ENCODE peak calls at places on chromosome 21, in nine cellular contexts. W is cardiac muscle cell; X is AG04450; H is testis; G is tibial artery; A is PC-3; B is foreskin keratinocyte; E is CD4-positive, alpha-beta T cell; F is adrenal gland. Q is an unnamed sample.

GRCh38 chr21:39924577-39925308 is 57.5 kb downstream of the PCP4 start:
- DNase-seq in W (no peak), X (no peak), H (no peak), G (no peak), A (no peak), B (no peak), E (no peak), F (no peak), Q (no peak)

GRCh38 chr21:14480601-14481000 is 65.5 kb downstream of the SAMSN1 start:
- DNase-seq in W (peak), X (no peak), H (no peak), G (no peak), A (peak), B (no peak), E (no peak), F (no peak), Q (no peak)

GRCh38 chr21:18041012-18041411 is 203.6 kb upstream of the CHODL start:
- DNase-seq in W (peak), X (no peak), H (peak), G (no peak), A (peak), B (peak), E (no peak), F (no peak), Q (no peak)

GRCh38 chr21:32753818-32754610 is 17.5 kb downstream of the PAXBP1 start:
- DNase-seq in W (no peak), X (no peak), H (no peak), G (no peak), A (peak), B (no peak), E (no peak), F (no peak), Q (peak)

GRCh38 chr21:32135401-32136363 is 143.2 kb downstream of the MIS18A start:
- DNase-seq in W (no peak), X (no peak), H (no peak), G (no peak), A (no peak), B (no peak), E (no peak), F (no peak), Q (no peak)

GRCh38 chr21:35732788-35733187 is 327.5 kb downstream of the SETD4 start:
- DNase-seq in W (no peak), X (no peak), H (no peak), G (no peak), A (peak), B (peak), E (no peak), F (no peak), Q (peak)

GRCh38 chr21:37914211-37914900 is 1.9 kb downstream of the KCNJ6 start:
- DNase-seq in W (peak), X (no peak), H (peak), G (no peak), A (peak), B (peak), E (no peak), F (no peak), Q (peak)

GRCh38 chr21:8998946-8999681 is 1522.3 kb upstream of the TPTE start:
- DNase-seq in W (no peak), X (no peak), H (no peak), G (no peak), A (peak), B (no peak), E (no peak), F (no peak), Q (no peak)

GRCh38 chr21:21029159-21029558 is 30.9 kb downstream of the NCAM2 start:
- DNase-seq in W (peak), X (no peak), H (no peak), G (no peak), A (peak), B (no peak), E (no peak), F (no peak), Q (no peak)

GRCh38 chr21:17428484-17428869 is 84.4 kb upstream of the CXADR start:
- DNase-seq in W (no peak), X (no peak), H (no peak), G (no peak), A (no peak), B (no peak), E (no peak), F (no peak), Q (no peak)

GRCh38 chr21:20971296-20971921 is 26.8 kb upstream of the NCAM2 start:
- DNase-seq in W (peak), X (peak), H (peak), G (no peak), A (peak), B (peak), E (no peak), F (peak), Q (peak)

GRCh38 chr21:28899744-28900143 is 92.9 kb downstream of the LTN1 start:
- DNase-seq in W (peak), X (peak), H (no peak), G (no peak), A (peak), B (peak), E (no peak), F (no peak), Q (no peak)

GRCh38 chr21:42308914-42309752 is 6.1 kb downstream of the TFF3 start:
- DNase-seq in W (no peak), X (no peak), H (no peak), G (no peak), A (peak), B (no peak), E (no peak), F (peak), Q (no peak)

GRCh38 chr21:38352536-38353219 is 95.9 kb downstream of the KCNJ15 start:
- DNase-seq in W (peak), X (peak), H (peak), G (peak), A (peak), B (peak), E (peak), F (peak), Q (peak)

GRCh38 chr21:24941316-24942185 is 665.7 kb downstream of the MRPL39 start:
- DNase-seq in W (no peak), X (no peak), H (no peak), G (no peak), A (peak), B (peak), E (no peak), F (no peak), Q (peak)

GRCh38 chr21:24583473-24583872 is 1023.8 kb downstream of the MRPL39 start:
- DNase-seq in W (no peak), X (no peak), H (no peak), G (no peak), A (no peak), B (no peak), E (no peak), F (no peak), Q (no peak)

GRCh38 chr21:31397939-31398338 is 53.9 kb upstream of the TIAM1 start:
- DNase-seq in W (no peak), X (no peak), H (no peak), G (no peak), A (no peak), B (peak), E (peak), F (no peak), Q (no peak)

GRCh38 chr21:41992576-41992975 is 17.6 kb downstream of the ZBTB21 start:
- DNase-seq in W (no peak), X (no peak), H (no peak), G (no peak), A (no peak), B (no peak), E (no peak), F (no peak), Q (no peak)

GRCh38 chr21:23853796-23854379 is 1753.4 kb downstream of the MRPL39 start:
- DNase-seq in W (peak), X (peak), H (peak), G (no peak), A (peak), B (peak), E (no peak), F (no peak), Q (peak)

GRCh38 chr21:37028579-37028978 is 22.1 kb downstream of the RIPPLY3 start:
- DNase-seq in W (peak), X (no peak), H (no peak), G (no peak), A (peak), B (no peak), E (no peak), F (peak), Q (no peak)

GRCh38 chr21:20875741-20876140 is 122.5 kb upstream of the NCAM2 start:
- DNase-seq in W (no peak), X (no peak), H (no peak), G (no peak), A (peak), B (no peak), E (no peak), F (no peak), Q (peak)

GRCh38 chr21:35943752-35944151 is 116.6 kb downstream of the SETD4 start:
- DNase-seq in W (no peak), X (no peak), H (no peak), G (no peak), A (no peak), B (no peak), E (no peak), F (no peak), Q (no peak)

GRCh38 chr21:20443558-20444155 is 554.6 kb upstream of the NCAM2 start:
- DNase-seq in W (no peak), X (no peak), H (no peak), G (no peak), A (peak), B (no peak), E (no peak), F (no peak), Q (no peak)

GRCh38 chr21:15893902-15894301 is 164.1 kb downstream of the USP25 start:
- DNase-seq in W (no peak), X (no peak), H (no peak), G (no peak), A (no peak), B (no peak), E (no peak), F (no peak), Q (no peak)

GRCh38 chr21:37168666-37169065 is 95.6 kb downstream of the TTC3 start:
- DNase-seq in W (no peak), X (no peak), H (no peak), G (no peak), A (no peak), B (no peak), E (no peak), F (no peak), Q (no peak)

GRCh38 chr21:16243396-16243795 is 513.6 kb downstream of the USP25 start:
- DNase-seq in W (no peak), X (no peak), H (no peak), G (no peak), A (no peak), B (no peak), E (no peak), F (no peak), Q (no peak)

GRCh38 chr21:16420086-16420724 is 690.4 kb downstream of the USP25 start:
- DNase-seq in W (peak), X (no peak), H (peak), G (peak), A (no peak), B (peak), E (no peak), F (peak), Q (peak)

GRCh38 chr21:36891123-36891522 is 75.3 kb downstream of the HLCS start:
- DNase-seq in W (no peak), X (no peak), H (no peak), G (no peak), A (no peak), B (no peak), E (no peak), F (no peak), Q (no peak)

GRCh38 chr21:16455526-16455925 is 725.7 kb downstream of the USP25 start:
- DNase-seq in W (no peak), X (no peak), H (no peak), G (no peak), A (no peak), B (no peak), E (no peak), F (no peak), Q (no peak)

GRCh38 chr21:42745511-42746239 is 92.3 kb downstream of the PDE9A start:
- DNase-seq in W (no peak), X (no peak), H (no peak), G (no peak), A (no peak), B (no peak), E (no peak), F (no peak), Q (no peak)

GRCh38 chr21:41758550-41758949 is 8.3 kb downstream of the RIPK4 start:
- DNase-seq in W (no peak), X (no peak), H (no peak), G (no peak), A (peak), B (no peak), E (no peak), F (no peak), Q (no peak)

GRCh38 chr21:42755031-42755665 is 101.7 kb downstream of the PDE9A start:
- DNase-seq in W (no peak), X (no peak), H (no peak), G (no peak), A (no peak), B (no peak), E (no peak), F (no peak), Q (no peak)

GRCh38 chr21:32181415-32181814 is 97.4 kb downstream of the MIS18A start:
- DNase-seq in W (no peak), X (no peak), H (no peak), G (no peak), A (no peak), B (no peak), E (no peak), F (peak), Q (no peak)

GRCh38 chr21:36004441-36004840 is 55.9 kb downstream of the SETD4 start:
- DNase-seq in W (no peak), X (no peak), H (no peak), G (no peak), A (peak), B (no peak), E (no peak), F (no peak), Q (no peak)

GRCh38 chr21:41171210-41171609 is 3.2 kb downstream of the BACE2 start:
- DNase-seq in W (peak), X (no peak), H (no peak), G (peak), A (peak), B (peak), E (no peak), F (no peak), Q (peak)

GRCh38 chr21:36691539-36692124 is 7.3 kb upstream of the SIM2 start:
- DNase-seq in W (no peak), X (no peak), H (no peak), G (no peak), A (no peak), B (no peak), E (no peak), F (no peak), Q (no peak)

GRCh38 chr21:31850886-31851285 is 21.9 kb upstream of the HUNK start:
- DNase-seq in W (no peak), X (no peak), H (no peak), G (no peak), A (no peak), B (no peak), E (no peak), F (no peak), Q (no peak)

GRCh38 chr21:46287541-46287940 is 1.4 kb downstream of the YBEY start:
- DNase-seq in W (no peak), X (no peak), H (no peak), G (no peak), A (no peak), B (no peak), E (no peak), F (no peak), Q (no peak)

GRCh38 chr21:46285206-46285661 is at the start of gene MCM3AP:
- DNase-seq in W (no peak), X (no peak), H (no peak), G (no peak), A (no peak), B (no peak), E (no peak), F (no peak), Q (no peak)

GRCh38 chr21:46284722-46285121 is 689 bp downstream of the MCM3AP start:
- DNase-seq in W (no peak), X (no peak), H (no peak), G (no peak), A (no peak), B (no peak), E (no peak), F (no peak), Q (no peak)

GRCh38 chr21:46286668-46286982 is 483 bp downstream of the YBEY start:
- DNase-seq in W (no peak), X (no peak), H (no peak), G (no peak), A (no peak), B (no peak), E (no peak), F (no peak), Q (no peak)

GRCh38 chr21:46285761-46286667 is at the start of gene YBEY:
- DNase-seq in W (peak), X (peak), H (peak), G (peak), A (peak), B (peak), E (peak), F (peak), Q (peak)
- TF ChIP-seq CTCF in W (peak), X (peak), H (peak), G (peak), A (peak), B (peak), E (peak), F (peak), Q (peak)

GRCh38 chr21:33937146-33937545 is 21.5 kb upstream of the ATP5PO start:
- DNase-seq in W (no peak), X (no peak), H (no peak), G (no peak), A (no peak), B (no peak), E (no peak), F (no peak), Q (no peak)

GRCh38 chr21:33932731-33933130 is 17.1 kb upstream of the ATP5PO start:
- DNase-seq in W (no peak), X (no peak), H (no peak), G (no peak), A (no peak), B (no peak), E (no peak), F (no peak), Q (no peak)

GRCh38 chr21:33936221-33937038 is 20.8 kb upstream of the ATP5PO start:
- DNase-seq in W (no peak), X (no peak), H (no peak), G (peak), A (no peak), B (no peak), E (peak), F (no peak), Q (no peak)

GRCh38 chr21:33931799-33932390 is 16.3 kb upstream of the ATP5PO start:
- DNase-seq in W (peak), X (no peak), H (no peak), G (no peak), A (peak), B (no peak), E (peak), F (no peak), Q (no peak)
- H3K27ac ChIP-seq in W (peak), X (no peak), H (peak), G (peak), A (peak), B (peak), E (peak), F (peak), Q (peak)

GRCh38 chr21:43809346-43809799 is 20.0 kb downstream of the RRP1 start:
- DNase-seq in W (no peak), X (no peak), H (no peak), G (no peak), A (no peak), B (no peak), E (no peak), F (no peak), Q (no peak)
- TF ChIP-seq CTCF in W (no peak), X (no peak), H (no peak), G (no peak), A (no peak), B (no peak), E (no peak), F (no peak), Q (no peak)

GRCh38 chr21:27674037-27674436 is 707.1 kb upstream of the ADAMTS5 start:
- DNase-seq in W (peak), X (peak), H (no peak), G (no peak), A (peak), B (peak), E (no peak), F (no peak), Q (no peak)

GRCh38 chr21:27681038-27681437 is 714.1 kb upstream of the ADAMTS5 start:
- DNase-seq in W (no peak), X (no peak), H (no peak), G (no peak), A (peak), B (peak), E (no peak), F (no peak), Q (no peak)

GRCh38 chr21:27677547-27677946 is 710.7 kb upstream of the ADAMTS5 start:
- DNase-seq in W (no peak), X (no peak), H (no peak), G (no peak), A (no peak), B (peak), E (no peak), F (no peak), Q (no peak)

GRCh38 chr21:27681841-27682240 is 715.0 kb upstream of the ADAMTS5 start:
- DNase-seq in W (peak), X (no peak), H (no peak), G (no peak), A (peak), B (peak), E (no peak), F (no peak), Q (no peak)

DNA sequence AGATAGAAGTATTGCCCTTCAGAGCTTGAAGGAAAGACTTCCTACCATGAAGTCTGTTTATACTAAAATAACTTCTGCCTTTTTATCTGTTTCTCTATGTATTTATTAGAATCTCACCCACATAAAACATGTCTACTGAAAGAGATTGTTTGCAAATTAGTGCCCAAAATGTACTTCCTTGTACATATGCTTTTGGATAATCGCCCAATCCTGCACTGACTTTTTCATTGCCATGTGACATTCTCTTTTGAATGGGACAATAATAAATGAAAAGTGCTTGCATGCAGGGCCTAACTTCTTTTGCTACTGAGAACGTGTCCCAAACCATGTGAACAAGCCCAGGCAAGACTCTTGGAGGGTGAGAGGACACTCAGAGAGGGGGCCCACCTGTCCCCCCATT is 711.6 kb upstream of the ADAMTS5 start:
- DNase-seq in W (no peak), X (no peak), H (no peak), G (no peak), A (no peak), B (peak), E (no peak), F (no peak), Q (no peak)
- H3K27ac ChIP-seq in W (no peak), X (no peak), H (no peak), G (no peak), A (no peak), B (no peak), E (no peak), F (no peak), Q (no peak)

GRCh38 chr21:45847870-45848269 is 133.7 kb upstream of the COL6A1 start:
- DNase-seq in W (no peak), X (no peak), H (no peak), G (no peak), A (no peak), B (no peak), E (no peak), F (peak), Q (no peak)
- TF ChIP-seq CTCF in W (no peak), X (no peak), H (no peak), G (no peak), A (no peak), B (peak), E (no peak), F (no peak), Q (no peak)